ENCODE peak calls at places on chromosomes 16 and 17, in ten cellular contexts. Y, N, P, R, J, M, C, A, O and L are unnamed samples.

GRCh38 chr16:12611006-12611477 is 192.6 kb downstream of the CPPED1 start:
- DNase-seq in J (no peak), M (no peak), P (no peak), A (no peak), C (no peak), Y (no peak), O (peak; percentile 38), R (no peak), N (no peak), L (no peak)

GRCh38 chr16:85656351-85657266 is 32.1 kb downstream of the GINS2 start:
- DNase-seq in O (no peak), J (no peak), P (no peak), A (no peak), Y (no peak), R (no peak), C (no peak), M (no peak), N (no peak), L (no peak)

GRCh38 chr17:64506201-64506575 is at the start of gene DDX5:
- DNase-seq in A (peak; percentile 95), C (peak; percentile 97), M (peak; percentile 86), N (peak; percentile 98), Y (no peak), J (peak; percentile 95), P (peak; percentile 98), R (peak; percentile 97), O (peak; percentile 93), L (peak; percentile 98)

GRCh38 chr17:58318627-58319180 is 9.9 kb downstream of the TSPOAP1 start:
- DNase-seq in N (no peak), O (no peak), C (no peak), R (no peak), P (no peak), J (no peak), A (no peak), Y (no peak), M (no peak), L (no peak)

GRCh38 chr17:4711671-4712111 is 1.3 kb downstream of the ARRB2 start:
- DNase-seq in C (no peak), R (no peak), N (no peak), J (no peak), O (no peak), M (no peak), P (no peak), Y (no peak), A (no peak), L (no peak)

GRCh38 chr16:67805718-67806427 is 487 bp downstream of the RANBP10 start:
- DNase-seq in C (no peak), O (no peak), P (no peak), N (peak; percentile 26), A (no peak), J (no peak), R (no peak), M (no peak), Y (no peak), L (no peak)

GRCh38 chr17:80605326-80606066 is 60.9 kb downstream of the RPTOR start:
- DNase-seq in A (no peak), P (no peak), R (no peak), Y (no peak), C (peak; percentile 86), N (peak; percentile 79), M (no peak), O (peak; percentile 13), J (no peak), L (peak; percentile 44)

GRCh38 chr17:37479025-37479424 is 10.7 kb upstream of the DUSP14 start:
- DNase-seq in P (no peak), M (no peak), R (no peak), N (no peak), C (no peak), A (no peak), Y (no peak), J (no peak), O (no peak), L (no peak)

GRCh38 chr16:8869212-8869987 is 594 bp upstream of the CARHSP1 start:
- DNase-seq in Y (no peak), R (no peak), M (no peak), O (no peak), J (no peak), A (no peak), C (no peak), N (no peak), P (no peak), L (no peak)

GRCh38 chr17:74840989-74841666 is 18.6 kb downstream of the GRIN2C start:
- DNase-seq in C (no peak), R (no peak), J (peak; percentile 18), A (no peak), Y (no peak), M (no peak), N (no peak), O (peak; percentile 42), P (peak; percentile 80), L (no peak)

GRCh38 chr16:67406628-67407027 is 9.6 kb downstream of the ZDHHC1 start:
- DNase-seq in J (peak; percentile 83), C (no peak), A (no peak), O (peak; percentile 57), M (peak; percentile 78), Y (peak; percentile 68), P (no peak), R (no peak), N (no peak), L (no peak)

GRCh38 chr16:30335598-30336474 is 19.3 kb downstream of the CD2BP2 start:
- DNase-seq in P (no peak), J (peak; percentile 19), O (peak; percentile 72), N (no peak), M (peak; percentile 7), R (no peak), A (no peak), Y (no peak), C (peak; percentile 28), L (peak; percentile 52)

GRCh38 chr16:74466872-74467271 is 45.6 kb upstream of the CLEC18B start:
- DNase-seq in N (no peak), P (no peak), O (no peak), Y (no peak), A (no peak), J (no peak), R (no peak), M (no peak), C (peak; percentile 10), L (no peak)

GRCh38 chr17:44599298-44600175 is 42.3 kb downstream of the FZD2 start:
- DNase-seq in A (no peak), Y (peak; percentile 70), N (no peak), R (no peak), O (peak; percentile 84), M (peak; percentile 34), C (no peak), P (no peak), J (peak; percentile 81), L (no peak)

GRCh38 chr16:2817496-2818277 is 650 bp downstream of the PRSS21 start:
- DNase-seq in P (no peak), N (no peak), Y (no peak), O (no peak), J (no peak), M (no peak), R (no peak), A (no peak), C (no peak), L (no peak)

GRCh38 chr17:17840751-17841591 is 4.2 kb upstream of the SREBF1 start:
- DNase-seq in M (no peak), C (no peak), J (no peak), O (peak; percentile 63), Y (no peak), N (no peak), A (no peak), P (no peak), R (peak; percentile 85), L (peak; percentile 43)

GRCh38 chr16:70158261-70158939 is 15.2 kb upstream of the CLEC18C start:
- DNase-seq in C (no peak), O (no peak), N (no peak), J (no peak), Y (no peak), R (no peak), A (no peak), P (no peak), M (no peak), L (no peak)

GRCh38 chr17:21445091-21445650 is 69.0 kb downstream of the KCNJ12 start:
- DNase-seq in M (no peak), J (no peak), Y (no peak), P (no peak), O (no peak), R (no peak), N (no peak), C (no peak), A (no peak), L (no peak)

GRCh38 chr17:39706921-39707337 is 7.1 kb downstream of the ERBB2 start:
- DNase-seq in M (no peak), R (no peak), N (no peak), J (no peak), Y (no peak), C (no peak), P (no peak), A (no peak), O (no peak), L (peak; percentile 57)

GRCh38 chr17:64580384-64581307 is 73.9 kb downstream of the CEP95 start:
- DNase-seq in Y (no peak), J (peak; percentile 16), C (peak; percentile 26), P (no peak), M (no peak), A (no peak), R (no peak), N (no peak), O (no peak), L (peak; percentile 33)

GRCh38 chr17:75433223-75433622 is 23.2 kb upstream of the TMEM94 start:
- DNase-seq in R (no peak), Y (no peak), A (no peak), M (no peak), P (no peak), O (no peak), C (no peak), N (no peak), J (no peak), L (no peak)

GRCh38 chr17:63419949-63420867 is 25.9 kb downstream of the CYB561 start:
- DNase-seq in P (no peak), M (no peak), A (no peak), C (peak; percentile 28), R (no peak), Y (no peak), J (no peak), N (peak; percentile 19), O (no peak), L (no peak)

GRCh38 chr17:44389723-44390202 is 314 bp upstream of the ITGA2B start:
- DNase-seq in P (no peak), O (no peak), R (no peak), M (no peak), Y (no peak), N (no peak), C (no peak), A (peak; percentile 22), J (no peak), L (no peak)

GRCh38 chr16:566475-567361 is at the start of gene NHLRC4:
- DNase-seq in N (peak; percentile 52), R (no peak), P (peak; percentile 83), Y (no peak), C (peak; percentile 53), A (peak; percentile 41), J (no peak), O (peak; percentile 39), M (no peak), L (no peak)

GRCh38 chr17:20944014-20944905 is 98.6 kb downstream of the USP22 start:
- DNase-seq in M (no peak), C (no peak), P (no peak), O (peak; percentile 17), Y (no peak), A (peak; percentile 50), J (no peak), R (peak; percentile 83), N (no peak), L (peak; percentile 63)

GRCh38 chr17:82006468-82007227 is 16.0 kb downstream of the CENPX start:
- DNase-seq in O (no peak), R (no peak), A (no peak), P (no peak), C (no peak), J (peak; percentile 43), Y (no peak), M (no peak), N (no peak), L (no peak)

GRCh38 chr17:51640108-51640622 is 379.8 kb downstream of the UTP18 start:
- DNase-seq in R (no peak), Y (no peak), M (no peak), N (no peak), A (peak; percentile 36), J (no peak), C (no peak), O (peak; percentile 2), P (no peak), L (peak; percentile 71)

GRCh38 chr17:66580178-66580577 is 254.7 kb upstream of the CACNG5 start:
- DNase-seq in M (no peak), Y (no peak), N (no peak), A (no peak), P (peak; percentile 26), O (peak; percentile 43), J (peak; percentile 52), R (no peak), C (no peak), L (no peak)